ENCODE peak calls at places on chromosomes 12 and 14, in five cellular contexts. L is kidney glomerular epithelial cell; M is activated CD8-positive, alpha-beta memory T cell treated with anti-CD3 and anti-CD28 coated beads for 4 hours; A is hepatic stellate cell; H is progenitor cell of endocrine pancreas. O is an unnamed sample.

GRCh38 chr12:52813885-52814709 is at the start of gene KRT4:
- DNase-seq in L (peak; percentile 12), M (no peak), A (no peak), H (no peak), O (peak; percentile 51)

GRCh38 chr12:67280572-67280971 is 11.4 kb downstream of the CAND1 start:
- DNase-seq in L (no peak), M (no peak), A (no peak), H (no peak), O (no peak)

GRCh38 chr14:63045234-63045611 is at the start of gene KCNH5:
- DNase-seq in L (no peak), M (no peak), A (peak; percentile 78), H (peak; percentile 73), O (no peak)

GRCh38 chr14:95431199-95432145 is 85.0 kb downstream of the SYNE3 start:
- DNase-seq in L (no peak), M (no peak), A (no peak), H (no peak), O (no peak)

GRCh38 chr12:122834921-122835692 is at the start of gene HIP1R:
- DNase-seq in L (no peak), M (no peak), A (no peak), H (peak; percentile 36), O (peak; percentile 60)

GRCh38 chr14:54322668-54323380 is 74.0 kb upstream of the CDKN3 start:
- DNase-seq in L (no peak), M (no peak), A (no peak), H (no peak), O (no peak)

GRCh38 chr12:110693731-110694130 is 4.8 kb upstream of the HVCN1 start:
- DNase-seq in L (no peak), M (no peak), A (no peak), H (no peak), O (no peak)

GRCh38 chr14:44316647-44317432 is 190.2 kb downstream of the FSCB start:
- DNase-seq in L (peak; percentile 94), M (peak; percentile 0), A (peak; percentile 49), H (no peak), O (peak; percentile 21)

GRCh38 chr12:126926023-126926600 is 1340.9 kb upstream of the TMEM132C start:
- DNase-seq in L (no peak), M (no peak), A (no peak), H (no peak), O (no peak)

GRCh38 chr12:118501489-118501888 is 125.1 kb downstream of the SUDS3 start:
- DNase-seq in L (no peak), M (no peak), A (no peak), H (no peak), O (no peak)

GRCh38 chr12:98465505-98465904 is 49.9 kb upstream of the TMPO start:
- DNase-seq in L (no peak), M (no peak), A (no peak), H (no peak), O (no peak)

GRCh38 chr14:100131181-100131580 is 28.3 kb downstream of the DEGS2 start:
- DNase-seq in L (no peak), M (no peak), A (no peak), H (no peak), O (peak; percentile 67)

GRCh38 chr14:23613242-23614070 is 22.7 kb upstream of the DHRS2 start:
- DNase-seq in L (no peak), M (no peak), A (no peak), H (no peak), O (no peak)

GRCh38 chr12:85325452-85325851 is 45.4 kb downstream of the ALX1 start:
- DNase-seq in L (no peak), M (no peak), A (no peak), H (no peak), O (no peak)

O was measured in Caco-2.